ENCODE peak calls at places on chromosomes 3 and 15, in four cellular contexts. H, F, M and J are unnamed samples.

GRCh38 chr15:58114812-58115211 is 23.4 kb upstream of the AQP9 start:
- DNase-seq in H (peak), F (no peak), M (no peak), J (no peak)

GRCh38 chr3:104291437-104291851 is 1075.3 kb upstream of the ALCAM start:
- DNase-seq in H (no peak), F (no peak), M (no peak), J (no peak)

GRCh38 chr3:122295286-122295685 is 29.8 kb upstream of the CSTA start:
- DNase-seq in H (no peak), F (no peak), M (no peak), J (no peak)

GRCh38 chr3:50533346-50533745 is 29.9 kb upstream of the CACNA2D2 start:
- DNase-seq in H (no peak), F (no peak), M (no peak), J (no peak)

GRCh38 chr3:23455084-23455483 is 252.0 kb downstream of the UBE2E2 start:
- DNase-seq in H (no peak), F (no peak), M (no peak), J (no peak)

GRCh38 chr3:123412076-123412475 is 36.8 kb downstream of the ADCY5 start:
- DNase-seq in H (peak), F (no peak), M (no peak), J (no peak)

GRCh38 chr3:62171789-62172188 is 201.6 kb downstream of the FEZF2 start:
- DNase-seq in H (no peak), F (no peak), M (no peak), J (no peak)

GRCh38 chr15:59543721-59544547 is 67.6 kb upstream of the GCNT3 start:
- DNase-seq in H (peak), F (peak), M (no peak), J (no peak)

GRCh38 chr3:102163039-102163817 is 271.6 kb upstream of the ZPLD1 start:
- DNase-seq in H (no peak), F (no peak), M (no peak), J (peak)

GRCh38 chr3:124373524-124373923 is 356.7 kb upstream of the UMPS start:
- DNase-seq in H (no peak), F (peak), M (no peak), J (no peak)

GRCh38 chr15:87609909-87610308 is 646.6 kb downstream of the NTRK3 start:
- DNase-seq in H (no peak), F (no peak), M (no peak), J (no peak)

GRCh38 chr3:161224786-161225185 is 3.7 kb downstream of the NMD3 start:
- DNase-seq in H (no peak), F (no peak), M (no peak), J (no peak)

GRCh38 chr3:161219495-161219894 is 1.6 kb upstream of the NMD3 start:
- DNase-seq in H (no peak), F (no peak), M (no peak), J (no peak)

GRCh38 chr3:161220850-161221753 is at the start of gene NMD3:
- DNase-seq in H (peak), F (peak), M (peak), J (peak)

GRCh38 chr3:161221881-161222600 is 930 bp downstream of the NMD3 start:
- DNase-seq in H (peak), F (no peak), M (no peak), J (peak)

GRCh38 chr3:161222662-161223061 is 1.6 kb downstream of the NMD3 start:
- DNase-seq in H (peak), F (no peak), M (no peak), J (no peak)
- TF ChIP-seq BHLHE40 in H (no peak), F (no peak), M (no peak), J (no peak)

GRCh38 chr3:33937628-33938027 is 139.2 kb downstream of the PDCD6IP start:
- DNase-seq in H (no peak), F (no peak), M (no peak), J (no peak)

GRCh38 chr3:33940736-33941135 is 142.3 kb downstream of the PDCD6IP start:
- DNase-seq in H (no peak), F (no peak), M (no peak), J (no peak)

GRCh38 chr3:33942483-33943150 is 144.2 kb downstream of the PDCD6IP start:
- DNase-seq in H (peak), F (no peak), M (no peak), J (no peak)

GRCh38 chr3:33941804-33942203 is 143.4 kb downstream of the PDCD6IP start:
- DNase-seq in H (no peak), F (peak), M (no peak), J (no peak)

DNA sequence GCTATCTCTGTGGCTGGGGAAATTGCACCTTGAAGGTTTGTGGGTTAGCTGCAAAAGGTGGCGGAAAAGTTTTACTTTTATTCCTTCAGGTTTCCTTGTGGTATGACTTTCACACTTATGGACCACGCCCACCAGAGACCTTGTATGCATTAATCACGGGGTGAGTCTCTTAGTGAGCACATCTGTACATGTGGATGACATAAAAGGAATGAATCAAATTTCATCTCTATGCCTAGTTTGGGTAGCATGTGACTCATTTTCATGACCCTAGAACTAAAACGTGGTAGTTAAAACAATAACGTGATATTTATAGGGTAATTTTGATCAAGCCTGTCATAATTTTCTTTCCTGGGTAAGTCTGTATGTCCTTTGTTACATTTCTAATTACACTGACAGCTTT is 141.7 kb downstream of the PDCD6IP start:
- DNase-seq in H (peak), F (no peak), M (no peak), J (no peak)
- TF ChIP-seq FOXM1 in H (no peak), F (no peak), M (no peak), J (no peak)

GRCh38 chr3:45560270-45561020 is 34.1 kb upstream of the LIMD1 start:
- DNase-seq in H (no peak), F (no peak), M (no peak), J (no peak)
- TF ChIP-seq BHLHE40 in H (no peak), F (no peak), M (no peak), J (no peak)

GRCh38 chr3:11969986-11970385 is 34.2 kb upstream of the SYN2 start:
- DNase-seq in H (no peak), F (no peak), M (no peak), J (no peak)
- TF ChIP-seq FOXM1 in H (no peak), F (no peak), M (no peak), J (no peak)

GRCh38 chr3:170816341-170816740 is 53.7 kb downstream of the RPL22L1 start:
- DNase-seq in H (no peak), F (no peak), M (no peak), J (no peak)

GRCh38 chr3:170815930-170816329 is 54.1 kb downstream of the RPL22L1 start:
- DNase-seq in H (no peak), F (no peak), M (no peak), J (no peak)

GRCh38 chr3:170813261-170813660 is 56.7 kb downstream of the RPL22L1 start:
- DNase-seq in H (no peak), F (no peak), M (no peak), J (no peak)

GRCh38 chr3:170814822-170815221 is 55.2 kb downstream of the RPL22L1 start:
- DNase-seq in H (no peak), F (no peak), M (no peak), J (no peak)

DNA sequence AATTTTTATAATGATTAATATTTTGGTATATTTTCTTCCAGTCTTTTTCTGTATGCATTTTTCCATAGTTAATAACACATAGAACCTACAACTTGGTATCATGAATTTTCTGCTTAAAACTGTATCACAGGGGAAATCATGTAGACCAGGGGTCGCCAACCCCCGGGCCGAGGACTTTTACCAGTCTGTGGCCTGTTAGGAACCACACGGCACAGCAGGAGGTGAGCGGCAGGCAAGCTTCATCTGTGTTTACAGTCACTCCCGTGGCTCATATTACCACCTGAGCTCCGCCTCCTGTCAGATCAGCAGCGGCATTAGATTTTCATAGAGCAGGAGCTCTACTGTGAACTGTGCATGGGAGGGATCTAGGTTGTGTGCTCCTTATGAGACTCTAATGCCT is 54.7 kb downstream of the RPL22L1 start:
- DNase-seq in H (peak), F (no peak), M (peak), J (peak)
- TF ChIP-seq BHLHE40 in H (peak), F (no peak), M (no peak), J (no peak)

GRCh38 chr3:194212021-194212868 is 76.3 kb downstream of the HES1 start:
- DNase-seq in H (no peak), F (no peak), M (no peak), J (no peak)
- TF ChIP-seq FOXM1 in H (no peak), F (no peak), M (no peak), J (no peak)

DNA sequence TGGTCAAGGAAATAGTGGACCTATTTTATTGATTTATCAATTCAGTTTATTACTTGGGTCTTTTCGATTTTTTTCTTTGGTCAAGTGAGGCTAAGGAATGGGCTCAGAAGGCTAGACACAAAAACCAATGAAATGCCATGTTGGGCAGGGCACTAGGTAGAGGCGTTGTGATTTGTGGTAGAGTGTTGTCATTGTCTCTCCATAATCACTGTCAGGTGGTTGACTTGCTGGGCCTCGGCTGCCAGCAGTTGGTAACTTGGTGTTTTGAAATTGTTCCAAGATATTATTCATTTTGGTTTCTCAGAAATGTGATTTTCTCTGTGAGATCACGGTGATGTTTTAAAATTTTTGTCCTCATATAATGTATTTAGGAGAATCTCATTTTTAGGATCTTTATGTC is 173.6 kb downstream of the KLHL25 start:
- DNase-seq in H (no peak), F (no peak), M (no peak), J (no peak)
- TF ChIP-seq BHLHE40 in H (no peak), F (no peak), M (no peak), J (no peak)

GRCh38 chr3:119413603-119414280 is 49.7 kb downstream of the TMEM39A start:
- DNase-seq in H (peak), F (no peak), M (no peak), J (peak)
- TF ChIP-seq FOXM1 in H (no peak), F (no peak), M (no peak), J (no peak)